ENCODE peak calls at places on chromosomes 16 and 17, in four cellular contexts. One of them, this sample, is unnamed.

GRCh38 chr17:80109066-80109618 is 7.8 kb downstream of the GAA start:
- DNase-seq in HepG2: no peak
- DNase-seq in K562: no peak
- DNase-seq in HCT116: no peak
- DNase-seq in this sample: no peak

GRCh38 chr17:57108656-57109392 is 23.8 kb downstream of the AKAP1 start:
- DNase-seq in HepG2: no peak
- DNase-seq in K562: no peak
- DNase-seq in HCT116: no peak
- DNase-seq in this sample: no peak

GRCh38 chr16:55542459-55543082 is 23.9 kb upstream of the CAPNS2 start:
- DNase-seq in HepG2: no peak
- DNase-seq in K562: no peak
- DNase-seq in HCT116: no peak
- DNase-seq in this sample: no peak

GRCh38 chr17:11135819-11136218 is 105.2 kb upstream of the SHISA6 start:
- DNase-seq in HepG2: no peak
- DNase-seq in K562: no peak
- DNase-seq in HCT116: no peak
- DNase-seq in this sample: no peak

GRCh38 chr17:60908324-60908723 is 230.7 kb downstream of the BCAS3 start:
- DNase-seq in HepG2: no peak
- DNase-seq in K562: no peak
- DNase-seq in HCT116: no peak
- DNase-seq in this sample: no peak

GRCh38 chr17:80882926-80883685 is 108.5 kb upstream of the CHMP6 start:
- DNase-seq in HepG2: no peak
- DNase-seq in K562: no peak
- DNase-seq in HCT116: no peak
- DNase-seq in this sample: no peak

GRCh38 chr17:3712811-3713463 is 10.8 kb upstream of the HASPIN start:
- DNase-seq in HepG2: no peak
- DNase-seq in K562: peak; percentile 55
- DNase-seq in HCT116: no peak
- DNase-seq in this sample: no peak

GRCh38 chr17:6640536-6641373 is at the start of the genes KIAA0753 and TXNDC17:
- DNase-seq in HepG2: peak; percentile 79
- DNase-seq in K562: peak; percentile 91
- DNase-seq in HCT116: peak; percentile 83
- DNase-seq in this sample: peak; percentile 88

GRCh38 chr16:81899601-81900000 is 111.7 kb downstream of the SDR42E1 start:
- DNase-seq in HepG2: no peak
- DNase-seq in K562: no peak
- DNase-seq in HCT116: no peak
- DNase-seq in this sample: no peak

GRCh38 chr17:64498308-64499203 is 1.7 kb upstream of the POLG2 start:
- DNase-seq in HepG2: no peak
- DNase-seq in K562: no peak
- DNase-seq in HCT116: no peak
- DNase-seq in this sample: no peak

GRCh38 chr17:41048441-41048840 is 1.3 kb upstream of the KRTAP2-1 start:
- DNase-seq in HepG2: peak; percentile 75
- DNase-seq in K562: no peak
- DNase-seq in HCT116: no peak
- DNase-seq in this sample: no peak

GRCh38 chr17:69607162-69607834 is 192.8 kb downstream of the MAP2K6 start:
- DNase-seq in HepG2: peak; percentile 68
- DNase-seq in K562: peak; percentile 36
- DNase-seq in HCT116: peak; percentile 57
- DNase-seq in this sample: no peak

GRCh38 chr17:69606142-69606800 is 191.8 kb downstream of the MAP2K6 start:
- DNase-seq in HepG2: no peak
- DNase-seq in K562: no peak
- DNase-seq in HCT116: no peak
- DNase-seq in this sample: no peak

GRCh38 chr17:69609495-69610315 is 195.2 kb downstream of the MAP2K6 start:
- DNase-seq in HepG2: peak; percentile 7
- DNase-seq in K562: peak; percentile 15
- DNase-seq in HCT116: peak; percentile 24
- DNase-seq in this sample: no peak

GRCh38 chr17:69608808-69609494 is 194.5 kb downstream of the MAP2K6 start:
- DNase-seq in HepG2: no peak
- DNase-seq in K562: no peak
- DNase-seq in HCT116: no peak
- DNase-seq in this sample: no peak

DNA sequence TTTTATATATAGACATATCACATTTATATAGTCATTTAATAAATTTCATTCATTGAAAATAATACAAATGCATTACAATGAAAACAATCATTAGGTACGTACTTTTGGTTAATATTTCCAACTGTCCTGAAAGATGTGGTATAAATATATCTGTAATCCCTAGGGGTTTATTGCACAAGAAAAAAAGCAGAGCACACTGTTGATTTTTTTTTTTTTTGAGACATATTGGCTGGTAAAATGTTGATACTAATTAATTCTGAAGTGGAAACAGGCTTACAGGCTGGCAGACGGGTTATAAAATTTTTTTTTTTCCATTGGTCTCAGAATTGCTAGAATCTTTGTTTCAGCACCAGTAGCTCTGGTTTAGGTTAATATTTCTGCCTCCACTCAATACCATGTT is 193.6 kb downstream of the MAP2K6 start:
- DNase-seq in HepG2: no peak
- DNase-seq in K562: no peak
- DNase-seq in HCT116: no peak
- DNase-seq in this sample: no peak
- H3K4me1 ChIP-seq in HepG2: peaks cover 10% of the 10 kb centered on the region
- H3K4me1 ChIP-seq in K562: no peaks in the 10 kb centered on the region
- H3K4me1 ChIP-seq in HCT116: peaks cover 10% of the 10 kb centered on the region
- H3K4me1 ChIP-seq in this sample: peaks cover 3% of the 10 kb centered on the region

GRCh38 chr16:12611916-12612597 is 191.6 kb downstream of the CPPED1 start:
- DNase-seq in HepG2: no peak
- DNase-seq in K562: no peak
- DNase-seq in HCT116: no peak
- DNase-seq in this sample: no peak

GRCh38 chr16:12613131-12613991 is 190.3 kb downstream of the CPPED1 start:
- DNase-seq in HepG2: peak; percentile 100
- DNase-seq in K562: peak; percentile 87
- DNase-seq in HCT116: peak; percentile 94
- DNase-seq in this sample: peak; percentile 71

GRCh38 chr16:12611006-12611477 is 192.6 kb downstream of the CPPED1 start:
- DNase-seq in HepG2: no peak
- DNase-seq in K562: peak; percentile 60
- DNase-seq in HCT116: no peak
- DNase-seq in this sample: no peak

GRCh38 chr16:12613992-12614661 is 189.6 kb downstream of the CPPED1 start:
- DNase-seq in HepG2: no peak
- DNase-seq in K562: no peak
- DNase-seq in HCT116: no peak
- DNase-seq in this sample: no peak

DNA sequence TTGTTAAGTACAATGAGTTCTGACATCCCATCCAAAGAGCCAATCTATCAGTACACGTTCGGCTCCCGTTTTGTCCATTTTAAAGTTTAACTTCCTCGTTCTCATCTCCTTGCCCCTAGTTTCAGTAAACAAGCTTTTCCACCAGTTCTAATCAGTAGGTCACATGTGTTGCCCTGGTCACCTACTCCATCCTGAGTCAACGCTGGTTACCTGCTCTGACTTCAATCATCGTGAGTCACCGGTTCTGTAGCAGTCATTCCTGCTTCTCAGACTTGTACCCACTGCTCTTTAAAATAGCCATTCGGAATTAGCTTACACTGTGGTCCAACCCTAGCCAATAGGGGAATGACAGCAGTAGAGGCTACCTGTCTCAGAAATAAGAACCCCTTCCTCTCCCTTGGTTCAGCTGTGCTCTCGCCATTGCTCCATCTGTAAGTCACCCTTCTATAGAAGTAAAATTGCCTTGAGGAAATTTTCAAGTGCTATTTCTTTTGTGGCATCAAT is 191.0 kb downstream of the CPPED1 start:
- DNase-seq in HepG2: peak; percentile 97
- DNase-seq in K562: peak; percentile 83
- DNase-seq in HCT116: peak; percentile 93
- DNase-seq in this sample: peak; percentile 39
- TF ChIP-seq TCF7L2 in HepG2: no peak
- TF ChIP-seq TCF7L2 in K562: no peak
- TF ChIP-seq TCF7L2 in HCT116: no peak
- TF ChIP-seq TCF7L2 in this sample: no peak

DNA sequence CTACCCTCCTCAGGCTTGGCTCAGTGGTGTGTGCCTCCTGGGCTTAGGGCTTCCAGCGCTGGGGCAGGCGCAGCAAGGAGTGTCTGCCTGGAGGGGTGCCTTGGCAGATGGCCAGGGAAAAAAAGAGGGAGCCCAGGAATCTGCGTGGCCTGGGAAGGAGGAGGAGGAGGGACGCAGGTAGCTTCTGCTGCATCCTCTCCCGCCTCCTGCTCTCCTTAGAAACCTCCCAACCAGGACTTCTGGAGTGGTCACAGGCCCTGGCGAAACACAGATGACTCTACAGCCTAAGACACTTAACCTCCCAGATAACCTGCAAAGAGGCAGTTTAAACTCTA is 7.3 kb upstream of the BCAR1 start:
- DNase-seq in HepG2: no peak
- DNase-seq in K562: no peak
- DNase-seq in HCT116: no peak
- DNase-seq in this sample: no peak
- H3K4me1 ChIP-seq in HepG2: peaks cover 91% of the 10 kb centered on the region
- H3K4me1 ChIP-seq in K562: peaks cover 48% of the 10 kb centered on the region
- H3K4me1 ChIP-seq in HCT116: peaks cover 51% of the 10 kb centered on the region
- H3K4me1 ChIP-seq in this sample: peaks cover 62% of the 10 kb centered on the region

GRCh38 chr17:69437475-69437874 is 23.0 kb downstream of the MAP2K6 start:
- DNase-seq in HepG2: no peak
- DNase-seq in K562: no peak
- DNase-seq in HCT116: no peak
- DNase-seq in this sample: no peak
- TF ChIP-seq TCF7L2 in HepG2: no peak
- TF ChIP-seq TCF7L2 in K562: no peak
- TF ChIP-seq TCF7L2 in HCT116: no peak
- TF ChIP-seq TCF7L2 in this sample: no peak

GRCh38 chr17:2398188-2398587 is 2.7 kb downstream of the MNT start:
- DNase-seq in HepG2: no peak
- DNase-seq in K562: no peak
- DNase-seq in HCT116: no peak
- DNase-seq in this sample: no peak
- H3K4me1 ChIP-seq in HepG2: peaks cover 47% of the 10 kb centered on the region
- H3K4me1 ChIP-seq in K562: peaks cover 87% of the 10 kb centered on the region
- H3K4me1 ChIP-seq in HCT116: peaks cover 84% of the 10 kb centered on the region
- H3K4me1 ChIP-seq in this sample: peaks cover 34% of the 10 kb centered on the region

DNA sequence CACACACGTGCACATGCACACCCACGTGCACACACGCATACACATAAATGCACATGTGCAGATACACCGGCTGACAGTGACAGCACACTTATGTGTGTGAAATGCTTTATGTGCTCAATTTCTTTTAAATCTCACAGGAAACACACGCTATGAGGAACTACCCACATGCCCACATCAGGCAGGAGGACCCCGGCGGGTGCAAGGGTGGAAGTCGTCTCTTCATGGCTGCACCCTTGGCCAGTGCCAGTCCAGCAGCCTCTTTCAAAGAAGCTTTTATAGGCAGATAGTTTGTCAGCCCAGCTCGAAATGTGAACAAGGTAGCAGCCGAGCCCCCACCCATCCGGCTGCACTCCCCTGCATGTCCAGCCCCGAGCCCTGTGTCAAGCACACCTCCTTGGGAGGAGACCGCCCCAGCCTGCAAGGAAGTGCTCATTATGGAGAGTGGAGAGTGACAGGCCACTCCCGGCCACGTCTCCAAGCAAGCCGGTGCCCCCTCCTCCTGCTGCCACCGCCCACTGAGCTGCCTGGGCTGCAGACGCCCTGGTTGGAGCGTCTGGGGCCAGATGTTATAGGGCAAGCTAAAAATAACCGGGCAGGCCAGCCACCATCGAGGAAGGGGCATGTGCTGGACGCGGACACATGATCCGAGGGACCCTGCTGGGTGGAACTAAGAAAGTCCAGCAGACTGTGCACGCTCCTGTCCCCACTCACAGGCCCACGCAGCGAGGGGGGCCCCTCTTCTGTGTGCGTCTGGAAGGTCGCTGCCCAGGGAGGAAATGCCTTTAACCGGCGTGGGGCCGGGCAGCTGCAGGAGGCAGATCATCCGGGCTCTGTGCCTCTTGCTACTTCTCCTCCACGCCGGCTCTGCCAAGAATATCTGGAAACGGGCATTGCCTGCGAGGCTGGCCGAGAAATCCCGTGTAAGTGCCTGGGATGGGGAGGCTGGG is at the start of gene WFDC1:
- DNase-seq in HepG2: no peak
- DNase-seq in K562: no peak
- DNase-seq in HCT116: no peak
- DNase-seq in this sample: no peak
- TF ChIP-seq TCF7L2 in HepG2: no peak
- TF ChIP-seq TCF7L2 in K562: no peak
- TF ChIP-seq TCF7L2 in HCT116: no peak
- TF ChIP-seq TCF7L2 in this sample: no peak